ENCODE peak calls at places on chromosomes 11 and 22, in six cellular contexts. P is IMR-90; A is hippocampal formation; O is foreskin fibroblast; E is stimulated activated CD4-positive, alpha-beta T cell treated with anti-CD3 and anti-CD28 coated beads, Interleukin-1b, Interleukin-23, amount 100 ng/mL, for 1 hour; Y is cardiac fibroblast. H is an unnamed sample.

GRCh38 chr11:2582958-2583604 is 116.7 kb downstream of the KCNQ1OT1 start:
- DNase-seq in A (no peak), E (no peak), Y (no peak), P (no peak), O (no peak), H (no peak)

GRCh38 chr22:37340331-37341262 is 58.3 kb downstream of the CYTH4 start:
- DNase-seq in A (no peak), P (no peak), Y (no peak), O (no peak), E (no peak), H (no peak)

GRCh38 chr22:50728523-50728931 is 9.5 kb upstream of the ACR start:
- DNase-seq in E (no peak), O (no peak), P (no peak), Y (no peak), A (no peak), H (no peak)

GRCh38 chr22:23268877-23269276 is 88.6 kb downstream of the BCR start:
- DNase-seq in E (no peak), P (no peak), A (no peak), Y (no peak), O (no peak), H (peak; percentile 61)

GRCh38 chr22:43217285-43218030 is 30.5 kb upstream of the TTLL12 start:
- DNase-seq in P (no peak), A (no peak), E (no peak), O (no peak), Y (no peak), H (no peak)

GRCh38 chr11:27720277-27720830 is 20.1 kb upstream of the BDNF start:
- DNase-seq in O (peak; percentile 71), Y (peak; percentile 60), E (no peak), P (peak; percentile 68), A (no peak), H (peak; percentile 57)

GRCh38 chr22:30206964-30207363 is 39.6 kb downstream of the LIF start:
- DNase-seq in A (no peak), Y (peak; percentile 90), E (no peak), P (peak; percentile 99), O (peak; percentile 98), H (peak; percentile 20)

GRCh38 chr11:78050964-78051831 is 12.5 kb upstream of the THRSP start:
- DNase-seq in E (no peak), A (no peak), Y (peak; percentile 79), O (peak; percentile 60), P (peak; percentile 80), H (no peak)

GRCh38 chr22:24037851-24038765 is 27.0 kb downstream of the CABIN1 start:
- DNase-seq in E (no peak), Y (no peak), P (no peak), O (no peak), A (no peak), H (no peak)

H was measured in GM13976.